ENCODE peak calls at places on chromosome 7, in nine cellular contexts. D, E, A, G, P, T, U, L and Q are unnamed samples.

GRCh38 chr7:116592445-116592844 is 67.6 kb downstream of the CAV1 start:
- DNase-seq in L (no peak), P (no peak), G (peak), U (no peak), A (peak), D (no peak), T (peak), E (peak), Q (no peak)

GRCh38 chr7:158567153-158567603 is 20.4 kb downstream of the PTPRN2 start:
- DNase-seq in T (no peak), G (no peak), D (no peak), P (no peak), E (no peak), A (no peak), U (no peak), L (no peak), Q (no peak)

GRCh38 chr7:84799131-84799530 is 387.7 kb downstream of the SEMA3D start:
- DNase-seq in L (no peak), U (no peak), G (no peak), A (no peak), D (no peak), E (no peak), T (no peak), P (no peak), Q (no peak)

GRCh38 chr7:105675873-105676484 is 94.7 kb upstream of the EFCAB10 start:
- DNase-seq in P (peak), L (peak), T (no peak), U (no peak), E (no peak), D (no peak), A (no peak), G (peak), Q (no peak)

GRCh38 chr7:72114129-72114528 is 298.0 kb downstream of the CALN1 start:
- DNase-seq in L (no peak), P (no peak), U (no peak), D (no peak), G (no peak), E (no peak), A (no peak), T (no peak), Q (no peak)

GRCh38 chr7:120939345-120939744 is 11.2 kb upstream of the ING3 start:
- DNase-seq in A (no peak), U (no peak), L (no peak), P (no peak), T (no peak), E (no peak), G (no peak), D (no peak), Q (no peak)

GRCh38 chr7:24970676-24971075 is 9.3 kb downstream of the OSBPL3 start:
- DNase-seq in E (no peak), T (no peak), G (no peak), L (no peak), A (peak), P (no peak), U (no peak), D (no peak), Q (no peak)

GRCh38 chr7:157980774-157981173 is 606.8 kb downstream of the PTPRN2 start:
- DNase-seq in A (no peak), G (no peak), E (no peak), D (no peak), U (no peak), P (no peak), L (no peak), T (no peak), Q (no peak)

GRCh38 chr7:49483142-49483541 is 290.3 kb upstream of the VWC2 start:
- DNase-seq in L (peak), P (no peak), D (no peak), T (peak), U (no peak), G (no peak), A (no peak), E (peak), Q (peak)

GRCh38 chr7:73810991-73811360 is 19.8 kb upstream of the CLDN4 start:
- DNase-seq in A (no peak), U (no peak), L (no peak), D (no peak), T (no peak), P (no peak), E (no peak), G (no peak), Q (peak)

GRCh38 chr7:126727930-126728331 is 524.8 kb downstream of the GRM8 start:
- DNase-seq in P (no peak), U (no peak), G (no peak), E (peak), L (no peak), D (no peak), T (peak), A (peak), Q (no peak)

GRCh38 chr7:79936281-79936983 is 198.2 kb upstream of the GNAI1 start:
- DNase-seq in L (peak), T (no peak), P (no peak), A (no peak), E (no peak), U (no peak), D (no peak), G (no peak), Q (no peak)

GRCh38 chr7:65967361-65968155 is 14.5 kb downstream of the GUSB start:
- DNase-seq in U (no peak), D (no peak), T (no peak), G (no peak), A (no peak), E (no peak), P (no peak), L (no peak), Q (no peak)

GRCh38 chr7:129271500-129272355 is 46.9 kb downstream of the AHCYL2 start:
- DNase-seq in U (peak), D (peak), P (peak), E (peak), A (peak), G (peak), L (peak), T (peak), Q (peak)

GRCh38 chr7:126856691-126857291 is 395.9 kb downstream of the GRM8 start:
- DNase-seq in A (peak), L (no peak), P (no peak), U (no peak), D (no peak), T (peak), E (peak), G (no peak), Q (peak)

GRCh38 chr7:155804431-155804831 is 7.8 kb downstream of the SHH start:
- DNase-seq in U (no peak), T (peak), D (no peak), E (no peak), L (peak), A (no peak), G (no peak), P (no peak), Q (no peak)

GRCh38 chr7:50655490-50655889 is 90.3 kb upstream of the DDC start:
- DNase-seq in T (no peak), L (no peak), U (no peak), A (no peak), E (no peak), D (no peak), G (no peak), P (no peak), Q (no peak)

GRCh38 chr7:91288208-91288824 is 24.1 kb downstream of the FZD1 start:
- DNase-seq in E (peak), G (peak), L (no peak), D (no peak), T (peak), U (no peak), P (no peak), A (peak), Q (peak)

GRCh38 chr7:137245890-137246289 is 97.6 kb downstream of the PTN start:
- DNase-seq in L (no peak), D (no peak), U (no peak), G (no peak), P (no peak), T (no peak), A (no peak), E (peak), Q (no peak)

GRCh38 chr7:103540986-103541385 is 95.0 kb upstream of the SLC26A5 start:
- DNase-seq in E (no peak), A (peak), P (no peak), U (no peak), G (no peak), T (no peak), L (no peak), D (no peak), Q (no peak)

GRCh38 chr7:108234281-108234680 is 104.1 kb upstream of the LAMB4 start:
- DNase-seq in U (no peak), E (peak), L (no peak), D (no peak), G (no peak), A (peak), T (peak), P (no peak), Q (no peak)

GRCh38 chr7:83613232-83613631 is 35.7 kb downstream of the SEMA3E start:
- DNase-seq in G (no peak), T (no peak), L (no peak), A (no peak), E (no peak), U (no peak), D (no peak), P (no peak), Q (no peak)

GRCh38 chr7:130615583-130615982 is 53.0 kb downstream of the COPG2 start:
- DNase-seq in D (no peak), U (no peak), G (no peak), L (no peak), T (no peak), P (no peak), E (no peak), A (no peak), Q (no peak)

GRCh38 chr7:84677386-84677785 is 482.8 kb upstream of the SEMA3A start:
- DNase-seq in A (no peak), G (no peak), P (no peak), T (no peak), L (no peak), E (no peak), U (no peak), D (no peak), Q (no peak)

GRCh38 chr7:106003525-106004064 is 40.5 kb downstream of the CDHR3 start:
- DNase-seq in L (no peak), D (no peak), E (no peak), U (no peak), P (no peak), G (no peak), T (no peak), A (no peak), Q (no peak)

GRCh38 chr7:73685311-73685710 is 1.9 kb downstream of the BUD23 start:
- DNase-seq in L (no peak), U (no peak), G (no peak), D (no peak), E (no peak), P (no peak), T (no peak), A (no peak), Q (no peak)

GRCh38 chr7:101206665-101207042 is 5.8 kb upstream of the MOGAT3 start:
- DNase-seq in L (no peak), A (no peak), G (no peak), P (no peak), U (no peak), D (no peak), T (no peak), E (no peak), Q (no peak)

GRCh38 chr7:40057292-40057691 is 77.1 kb downstream of the MPLKIP start:
- DNase-seq in D (peak), U (no peak), E (peak), T (no peak), L (peak), P (no peak), A (peak), G (no peak), Q (no peak)

GRCh38 chr7:29627631-29628030 is 64.0 kb downstream of the PRR15 start:
- DNase-seq in E (no peak), T (no peak), L (no peak), U (no peak), A (no peak), P (no peak), G (no peak), D (no peak), Q (no peak)

GRCh38 chr7:130649004-130649790 is 19.4 kb downstream of the COPG2 start:
- DNase-seq in L (no peak), T (peak), U (no peak), D (peak), A (peak), E (peak), P (no peak), G (no peak), Q (peak)

GRCh38 chr7:65379318-65379717 is 5.7 kb downstream of the ZNF92 start:
- DNase-seq in D (no peak), U (no peak), T (no peak), P (no peak), A (peak), G (no peak), L (no peak), E (peak), Q (no peak)

GRCh38 chr7:100803398-100804161 is 23.7 kb downstream of the EPHB4 start:
- DNase-seq in P (peak), A (peak), U (no peak), D (peak), L (no peak), G (peak), T (peak), E (peak), Q (peak)

GRCh38 chr7:150986099-150986512 is 4.7 kb upstream of the NOS3 start:
- DNase-seq in A (peak), U (no peak), P (peak), T (peak), D (peak), E (peak), G (peak), L (peak), Q (peak)

GRCh38 chr7:41333506-41333905 is 369.4 kb downstream of the INHBA start:
- DNase-seq in L (no peak), D (peak), P (no peak), T (no peak), U (peak), A (peak), G (no peak), E (peak), Q (no peak)

GRCh38 chr7:67309764-67310548 is 313.3 kb downstream of the TYW1 start:
- DNase-seq in A (no peak), G (no peak), L (no peak), U (no peak), P (no peak), T (no peak), D (no peak), E (no peak), Q (no peak)

GRCh38 chr7:16649196-16649595 is 3.2 kb downstream of the BZW2 start:
- DNase-seq in G (no peak), A (no peak), U (no peak), E (peak), T (no peak), D (no peak), P (no peak), L (no peak), Q (no peak)